ENCODE peak calls at places on chromosome 9, in four cellular contexts. R, N, I and E are unnamed samples.

GRCh38 chr9:110767559-110768063 is 99.0 kb downstream of the MUSK start:
- DNase-seq in R (no peak), N (peak), I (no peak), E (no peak)

GRCh38 chr9:114321759-114322158 is 1.1 kb upstream of the ORM1 start:
- DNase-seq in R (no peak), N (peak), I (no peak), E (no peak)

GRCh38 chr9:4932681-4933080 is 52.4 kb upstream of the JAK2 start:
- DNase-seq in R (no peak), N (no peak), I (no peak), E (no peak)

GRCh38 chr9:84874583-84874982 is 205.1 kb downstream of the NTRK2 start:
- DNase-seq in R (no peak), N (no peak), I (peak), E (no peak)

GRCh38 chr9:5582835-5583195 is 46.1 kb upstream of the RIC1 start:
- DNase-seq in R (peak), N (peak), I (no peak), E (no peak)

GRCh38 chr9:86354048-86354881 is at the start of gene TUT7:
- DNase-seq in R (peak), N (peak), I (peak), E (peak)

GRCh38 chr9:89677696-89678393 is 73.0 kb downstream of the GADD45G start:
- DNase-seq in R (no peak), N (no peak), I (peak), E (no peak)

GRCh38 chr9:128555180-128555721 is 2.9 kb downstream of the SPTAN1 start:
- DNase-seq in R (no peak), N (peak), I (peak), E (no peak)

GRCh38 chr9:18857334-18857733 is 175.7 kb downstream of the SAXO1 start:
- DNase-seq in R (no peak), N (no peak), I (no peak), E (no peak)

GRCh38 chr9:137128158-137129088 is 10.5 kb upstream of the GRIN1 start:
- DNase-seq in R (no peak), N (no peak), I (no peak), E (no peak)

GRCh38 chr9:91771027-91771426 is 179.0 kb downstream of the ROR2 start:
- DNase-seq in R (no peak), N (peak), I (peak), E (no peak)

GRCh38 chr9:69976165-69976564 is 67.5 kb upstream of the MAMDC2 start:
- DNase-seq in R (no peak), N (peak), I (no peak), E (no peak)

GRCh38 chr9:122807271-122807900 is 7.5 kb downstream of the OR1K1 start:
- DNase-seq in R (no peak), N (no peak), I (no peak), E (no peak)

GRCh38 chr9:129100383-129101169 is 10.0 kb downstream of the CRAT start:
- DNase-seq in R (no peak), N (no peak), I (peak), E (no peak)

GRCh38 chr9:15220658-15221310 is 86.2 kb downstream of the TTC39B start:
- DNase-seq in R (no peak), N (peak), I (no peak), E (no peak)

GRCh38 chr9:35226685-35227084 is 64.9 kb downstream of the UNC13B start:
- DNase-seq in R (no peak), N (no peak), I (no peak), E (no peak)

GRCh38 chr9:75360258-75360657 is 271.9 kb downstream of the OSTF1 start:
- DNase-seq in R (no peak), N (no peak), I (peak), E (no peak)

GRCh38 chr9:87383341-87384150 is 114.1 kb upstream of the DAPK1 start:
- DNase-seq in R (no peak), N (no peak), I (no peak), E (no peak)

GRCh38 chr9:136726631-136727191 is 14.3 kb downstream of the DIPK1B start:
- DNase-seq in R (peak), N (peak), I (no peak), E (no peak)

GRCh38 chr9:93301291-93301811 is 117.4 kb downstream of the WNK2 start:
- DNase-seq in R (no peak), N (no peak), I (no peak), E (no peak)

GRCh38 chr9:26264709-26265601 is 586.7 kb upstream of the TUSC1 start:
- DNase-seq in R (no peak), N (peak), I (no peak), E (no peak)

GRCh38 chr9:12712532-12712931 is 19.3 kb downstream of the TYRP1 start:
- DNase-seq in R (no peak), N (no peak), I (no peak), E (no peak)

GRCh38 chr9:106450549-106450948 is 412.4 kb upstream of the ZNF462 start:
- DNase-seq in R (no peak), N (no peak), I (no peak), E (no peak)

GRCh38 chr9:33498387-33498786 is 24.7 kb upstream of the NOL6 start:
- DNase-seq in R (no peak), N (peak), I (no peak), E (no peak)

GRCh38 chr9:134459164-134459563 is 132.9 kb downstream of the RXRA start:
- DNase-seq in R (no peak), N (no peak), I (no peak), E (peak)

GRCh38 chr9:92639791-92640271 is 30.1 kb downstream of the IPPK start:
- DNase-seq in R (no peak), N (no peak), I (no peak), E (no peak)

GRCh38 chr9:134434896-134435506 is 108.7 kb downstream of the RXRA start:
- DNase-seq in R (no peak), N (peak), I (no peak), E (no peak)

GRCh38 chr9:110850401-110851135 is 182.0 kb downstream of the MUSK start:
- DNase-seq in R (no peak), N (no peak), I (no peak), E (no peak)

GRCh38 chr9:35937227-35937626 is 20.7 kb downstream of the OR2S2 start:
- DNase-seq in R (no peak), N (no peak), I (no peak), E (no peak)

GRCh38 chr9:79023134-79023577 is 548.6 kb upstream of the TLE4 start:
- DNase-seq in R (no peak), N (peak), I (no peak), E (no peak)

GRCh38 chr9:36765468-36766341 is 193.0 kb downstream of the MELK start:
- DNase-seq in R (peak), N (peak), I (peak), E (peak)

GRCh38 chr9:114504341-114505186 is 709 bp downstream of the WHRN start:
- DNase-seq in R (no peak), N (peak), I (peak), E (no peak)

GRCh38 chr9:23826120-23826629 is at the start of gene ELAVL2:
- DNase-seq in R (no peak), N (peak), I (peak), E (no peak)

GRCh38 chr9:83036043-83036442 is 26.9 kb downstream of the RASEF start:
- DNase-seq in R (no peak), N (no peak), I (no peak), E (no peak)

GRCh38 chr9:89821081-89821480 is 216.3 kb downstream of the GADD45G start:
- DNase-seq in R (no peak), N (no peak), I (peak), E (no peak)

DNA sequence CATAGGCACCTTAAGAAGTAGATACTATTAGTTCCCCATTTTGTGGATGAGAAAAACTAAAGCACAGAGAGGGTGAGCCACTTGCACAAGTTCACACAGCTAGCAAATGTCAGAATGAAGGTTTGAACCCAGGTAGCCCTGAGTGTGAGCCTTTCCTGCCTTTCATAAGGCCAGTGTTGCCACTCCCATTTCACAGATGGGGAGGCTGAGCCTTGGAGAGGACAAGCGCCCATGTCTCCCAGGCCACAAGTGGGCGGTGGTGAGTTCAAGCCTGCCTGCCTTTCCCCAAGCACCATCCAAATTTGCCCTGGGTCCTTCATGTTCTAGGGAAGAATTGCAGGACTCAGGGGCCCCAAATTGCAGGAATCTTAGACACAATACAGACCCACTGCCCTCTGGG is 50.6 kb downstream of the LHX2 start:
- DNase-seq in R (no peak), N (no peak), I (peak), E (no peak)
- TF ChIP-seq CTCF in R (peak), N (peak), I (peak), E (no peak)

GRCh38 chr9:2235623-2236022 is 220.5 kb downstream of the SMARCA2 start:
- DNase-seq in R (no peak), N (no peak), I (no peak), E (no peak)
- TF ChIP-seq CTCF in R (no peak), N (no peak), I (no peak), E (no peak)

DNA sequence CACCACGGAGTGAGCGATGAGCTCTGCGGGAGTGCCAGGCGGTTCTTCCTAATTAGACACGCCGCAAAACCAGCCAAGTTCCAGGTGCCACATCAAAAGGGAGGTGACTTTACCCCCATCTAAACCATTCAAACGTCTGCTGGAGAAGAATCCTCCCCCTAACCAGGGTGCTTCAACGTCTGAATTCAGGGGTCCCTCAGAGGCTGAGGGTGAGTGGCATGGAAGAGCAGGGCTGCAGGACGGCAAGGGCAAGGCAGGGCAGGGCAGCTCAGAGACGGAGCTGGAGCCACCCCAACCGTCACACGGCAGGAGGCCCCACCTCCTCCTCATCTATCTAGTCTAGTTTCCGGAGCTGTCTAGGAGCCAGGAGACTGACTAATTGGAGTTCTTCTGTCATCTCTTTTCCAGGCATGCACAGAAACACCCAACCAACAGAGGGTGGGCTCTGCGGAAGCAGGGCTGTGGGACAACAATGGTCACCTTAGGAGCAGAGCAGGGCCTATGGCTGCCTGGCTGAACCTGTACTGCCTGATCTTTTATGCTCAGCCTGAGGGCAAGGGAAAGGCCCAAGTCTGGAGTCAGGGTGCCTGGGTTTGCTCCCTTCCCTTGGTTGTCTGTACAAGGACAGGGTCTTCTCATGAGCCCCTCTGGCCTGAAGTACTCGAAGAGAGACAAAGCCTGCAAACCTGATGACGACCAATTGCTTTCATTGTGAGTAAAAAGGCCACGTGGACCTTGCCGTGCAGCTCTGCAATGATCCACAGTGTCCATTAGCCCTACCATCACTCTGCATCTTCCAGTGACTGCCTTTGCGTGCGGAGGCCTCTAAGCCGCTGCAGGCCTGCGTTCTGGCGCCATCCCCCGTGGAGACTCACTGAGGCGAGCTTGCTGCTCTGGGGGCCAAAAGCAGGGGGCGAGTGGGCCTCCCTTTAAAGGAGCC is 81.0 kb upstream of the SLC25A51 start:
- DNase-seq in R (no peak), N (peak), I (no peak), E (no peak)
- TF ChIP-seq CTCF in R (no peak), N (peak), I (no peak), E (no peak)

GRCh38 chr9:126398403-126399058 is 71.9 kb downstream of the MVB12B start:
- DNase-seq in R (no peak), N (peak), I (peak), E (peak)
- TF ChIP-seq CTCF in R (peak), N (peak), I (peak), E (peak)